ENCODE peak calls at places on chromosomes 13 and 19, in six cellular contexts. I is activated naive CD8-positive, alpha-beta T cell treated with anti-CD3 and anti-CD28 coated beads for 36 hours; G is NCI-H1436; V is BE2C; L is anterior cingulate cortex; A is effector memory CD8-positive, alpha-beta T cell. U is an unnamed sample.

GRCh38 chr19:43940719-43941118 is 5.6 kb upstream of the ZNF45 start:
- DNase-seq in I (no peak), G (no peak), V (no peak), L (no peak), A (no peak), U (no peak)

GRCh38 chr13:40665754-40666057 is 735 bp downstream of the FOXO1 start:
- DNase-seq in I (no peak), G (no peak), V (peak; percentile 35), L (no peak), A (peak; percentile 25), U (peak; percentile 43)

GRCh38 chr19:28700176-28700575 is 512.8 kb downstream of the UQCRFS1 start:
- DNase-seq in I (no peak), G (no peak), V (no peak), L (no peak), A (no peak), U (no peak)

GRCh38 chr19:20422616-20423205 is 142.9 kb downstream of the ZNF737 start:
- DNase-seq in I (no peak), G (no peak), V (no peak), L (no peak), A (no peak), U (no peak)

GRCh38 chr13:96734499-96734898 is 259.8 kb downstream of the OXGR1 start:
- DNase-seq in I (no peak), G (no peak), V (peak; percentile 44), L (no peak), A (no peak), U (no peak)

GRCh38 chr19:40542197-40542859 is 34.3 kb upstream of the SHKBP1 start:
- DNase-seq in I (no peak), G (peak; percentile 79), V (peak; percentile 98), L (no peak), A (no peak), U (no peak)

GRCh38 chr13:111990362-111990761 is 76.6 kb upstream of the SOX1 start:
- DNase-seq in I (no peak), G (no peak), V (no peak), L (no peak), A (no peak), U (no peak)

GRCh38 chr13:20570540-20570939 is 3.6 kb downstream of the IFT88 start:
- DNase-seq in I (no peak), G (no peak), V (no peak), L (no peak), A (no peak), U (no peak)

GRCh38 chr19:58182577-58182988 is 278 bp upstream of the ZNF274 start:
- DNase-seq in I (no peak), G (no peak), V (no peak), L (no peak), A (no peak), U (peak; percentile 94)

GRCh38 chr13:113764793-113765190 is 5.8 kb downstream of the TMEM255B start:
- DNase-seq in I (no peak), G (no peak), V (no peak), L (no peak), A (no peak), U (no peak)

GRCh38 chr19:45999653-46000121 is 4.4 kb downstream of the CCDC61 start:
- DNase-seq in I (no peak), G (no peak), V (peak; percentile 61), L (peak; percentile 14), A (no peak), U (no peak)

GRCh38 chr13:30847697-30848307 is 58.3 kb upstream of the MEDAG start:
- DNase-seq in I (no peak), G (no peak), V (no peak), L (no peak), A (no peak), U (no peak)

GRCh38 chr19:53467138-53467502 is 413 bp upstream of the ZNF813 start:
- DNase-seq in I (peak; percentile 8), G (no peak), V (peak; percentile 15), L (no peak), A (no peak), U (no peak)

GRCh38 chr13:75550159-75550567 is 572 bp downstream of the UCHL3 start:
- DNase-seq in I (peak; percentile 24), G (peak; percentile 2), V (peak; percentile 40), L (no peak), A (no peak), U (no peak)

GRCh38 chr19:53389591-53390377 is 5.2 kb upstream of the ZNF765 start:
- DNase-seq in I (no peak), G (no peak), V (no peak), L (no peak), A (no peak), U (no peak)

GRCh38 chr19:39915101-39915847 is 19.2 kb downstream of the FCGBP start:
- DNase-seq in I (no peak), G (no peak), V (no peak), L (no peak), A (no peak), U (no peak)

GRCh38 chr19:16062789-16063188 is 13.5 kb upstream of the TPM4 start:
- DNase-seq in I (peak; percentile 61), G (no peak), V (peak; percentile 70), L (no peak), A (peak; percentile 73), U (peak; percentile 57)

GRCh38 chr13:73765651-73766384 is 368.4 kb downstream of the KLF12 start:
- DNase-seq in I (peak; percentile 79), G (peak; percentile 91), V (peak; percentile 91), L (peak; percentile 77), A (peak; percentile 77), U (peak; percentile 66)

GRCh38 chr19:15418112-15418587 is 638 bp downstream of the AKAP8L start:
- DNase-seq in I (no peak), G (peak; percentile 36), V (peak; percentile 42), L (no peak), A (no peak), U (no peak)

GRCh38 chr19:18478545-18479311 is 40.8 kb upstream of the ISYNA1 start:
- DNase-seq in I (peak; percentile 80), G (no peak), V (peak; percentile 51), L (peak; percentile 12), A (peak; percentile 60), U (peak; percentile 40)

GRCh38 chr19:18697680-18698079 is 14.2 kb downstream of the CRTC1 start:
- DNase-seq in I (no peak), G (no peak), V (no peak), L (no peak), A (no peak), U (no peak)

GRCh38 chr19:13953021-13953531 is 767 bp downstream of the DCAF15 start:
- DNase-seq in I (no peak), G (no peak), V (no peak), L (no peak), A (no peak), U (no peak)

GRCh38 chr19:36331353-36332228 is 47.4 kb downstream of the ZFP14 start:
- DNase-seq in I (peak; percentile 79), G (no peak), V (peak; percentile 90), L (peak; percentile 90), A (peak; percentile 59), U (peak; percentile 75)

GRCh38 chr19:13023666-13024065 is 28.4 kb downstream of the NFIX start:
- DNase-seq in I (no peak), G (no peak), V (no peak), L (no peak), A (no peak), U (no peak)

GRCh38 chr13:75222031-75222430 is 259.9 kb downstream of the TBC1D4 start:
- DNase-seq in I (no peak), G (no peak), V (no peak), L (no peak), A (no peak), U (no peak)

GRCh38 chr13:83498486-83499190 is 383.6 kb downstream of the SLITRK1 start:
- DNase-seq in I (no peak), G (no peak), V (no peak), L (no peak), A (no peak), U (no peak)

GRCh38 chr19:35555301-35556005 is 8.0 kb downstream of the ATP4A start:
- DNase-seq in I (no peak), G (no peak), V (peak; percentile 68), L (no peak), A (no peak), U (no peak)

GRCh38 chr13:46666727-46667456 is 113.9 kb downstream of the LRCH1 start:
- DNase-seq in I (no peak), G (no peak), V (peak; percentile 59), L (no peak), A (no peak), U (no peak)

GRCh38 chr13:37984357-37984756 is 114.8 kb upstream of the TRPC4 start:
- DNase-seq in I (no peak), G (no peak), V (peak; percentile 17), L (no peak), A (no peak), U (no peak)

GRCh38 chr13:33153421-33154381 is 131.9 kb downstream of the STARD13 start:
- DNase-seq in I (no peak), G (no peak), V (no peak), L (no peak), A (no peak), U (no peak)

GRCh38 chr13:25281193-25281936 is 5.9 kb downstream of the MTMR6 start:
- DNase-seq in I (no peak), G (no peak), V (no peak), L (no peak), A (no peak), U (no peak)

GRCh38 chr19:47257411-47258169 is 1.3 kb downstream of the CCDC9 start:
- DNase-seq in I (no peak), G (no peak), V (no peak), L (peak; percentile 94), A (no peak), U (no peak)

GRCh38 chr13:35723820-35724219 is 247.3 kb upstream of the MAB21L1 start:
- DNase-seq in I (no peak), G (no peak), V (peak; percentile 22), L (no peak), A (no peak), U (no peak)

GRCh38 chr13:61413572-61413971 is 2.1 kb downstream of the PCDH20 start:
- DNase-seq in I (no peak), G (no peak), V (no peak), L (no peak), A (no peak), U (no peak)

GRCh38 chr13:66036024-66036614 is 1194.0 kb downstream of the PCDH9 start:
- DNase-seq in I (no peak), G (no peak), V (no peak), L (no peak), A (no peak), U (no peak)

GRCh38 chr19:40584007-40584406 is 7.3 kb downstream of the SHKBP1 start:
- DNase-seq in I (no peak), G (no peak), V (no peak), L (no peak), A (no peak), U (no peak)

GRCh38 chr13:44263920-44264610 is 109.6 kb upstream of the SERP2 start:
- DNase-seq in I (no peak), G (no peak), V (no peak), L (peak; percentile 72), A (no peak), U (no peak)

GRCh38 chr13:105144020-105144419 is 1391.4 kb downstream of the EFNB2 start:
- DNase-seq in I (no peak), G (no peak), V (no peak), L (no peak), A (no peak), U (no peak)

GRCh38 chr13:40388617-40389016 is 277.8 kb downstream of the FOXO1 start:
- DNase-seq in I (peak; percentile 81), G (no peak), V (no peak), L (no peak), A (peak; percentile 78), U (peak; percentile 93)

U was measured in CD8-positive, alpha-beta memory T cell.